ENCODE peak calls at places on chromosomes 16 and 17, in six cellular contexts. One of them, this sample, is unnamed.

GRCh38 chr17:80624864-80625263 is 80.2 kb downstream of the RPTOR start:
- DNase-seq in fibroblast of the aortic adventitia: no peak
- DNase-seq in heart left ventricle: no peak
- DNase-seq in NCI-H345: no peak
- DNase-seq in WTC11: no peak
- DNase-seq in activated gamma-delta T cell treated with Interleukin-2 at 50 U/mL for 16 hours: no peak
- DNase-seq in this sample: no peak

GRCh38 chr17:68489919-68490318 is 22.3 kb upstream of the PRKAR1A start:
- DNase-seq in fibroblast of the aortic adventitia: peak
- DNase-seq in heart left ventricle: no peak
- DNase-seq in NCI-H345: no peak
- DNase-seq in WTC11: no peak
- DNase-seq in activated gamma-delta T cell treated with Interleukin-2 at 50 U/mL for 16 hours: no peak
- DNase-seq in this sample: peak

GRCh38 chr16:48393843-48394703 is 8.9 kb upstream of the SIAH1 start:
- DNase-seq in fibroblast of the aortic adventitia: peak
- DNase-seq in heart left ventricle: no peak
- DNase-seq in NCI-H345: no peak
- DNase-seq in WTC11: no peak
- DNase-seq in activated gamma-delta T cell treated with Interleukin-2 at 50 U/mL for 16 hours: no peak
- DNase-seq in this sample: peak

GRCh38 chr16:66604376-66605176 is at the start of gene CMTM3:
- DNase-seq in fibroblast of the aortic adventitia: peak
- DNase-seq in heart left ventricle: peak
- DNase-seq in NCI-H345: peak
- DNase-seq in WTC11: peak
- DNase-seq in activated gamma-delta T cell treated with Interleukin-2 at 50 U/mL for 16 hours: peak
- DNase-seq in this sample: peak

GRCh38 chr17:75927286-75927922 is 13.4 kb downstream of the FBF1 start:
- DNase-seq in fibroblast of the aortic adventitia: peak
- DNase-seq in heart left ventricle: no peak
- DNase-seq in NCI-H345: peak
- DNase-seq in WTC11: peak
- DNase-seq in activated gamma-delta T cell treated with Interleukin-2 at 50 U/mL for 16 hours: no peak
- DNase-seq in this sample: no peak

GRCh38 chr17:70454377-70454776 is 285.0 kb downstream of the KCNJ2 start:
- DNase-seq in fibroblast of the aortic adventitia: no peak
- DNase-seq in heart left ventricle: no peak
- DNase-seq in NCI-H345: no peak
- DNase-seq in WTC11: no peak
- DNase-seq in activated gamma-delta T cell treated with Interleukin-2 at 50 U/mL for 16 hours: no peak
- DNase-seq in this sample: no peak

GRCh38 chr17:61689610-61690180 is 98.7 kb upstream of the NACA2 start:
- DNase-seq in fibroblast of the aortic adventitia: peak
- DNase-seq in heart left ventricle: no peak
- DNase-seq in NCI-H345: no peak
- DNase-seq in WTC11: no peak
- DNase-seq in activated gamma-delta T cell treated with Interleukin-2 at 50 U/mL for 16 hours: no peak
- DNase-seq in this sample: no peak

GRCh38 chr17:7862692-7863437 is 5.1 kb downstream of the CYB5D1 start:
- DNase-seq in fibroblast of the aortic adventitia: peak
- DNase-seq in heart left ventricle: no peak
- DNase-seq in NCI-H345: peak
- DNase-seq in WTC11: peak
- DNase-seq in activated gamma-delta T cell treated with Interleukin-2 at 50 U/mL for 16 hours: peak
- DNase-seq in this sample: no peak

GRCh38 chr16:10749680-10750035 is 6.0 kb downstream of the NUBP1 start:
- DNase-seq in fibroblast of the aortic adventitia: no peak
- DNase-seq in heart left ventricle: peak
- DNase-seq in NCI-H345: no peak
- DNase-seq in WTC11: no peak
- DNase-seq in activated gamma-delta T cell treated with Interleukin-2 at 50 U/mL for 16 hours: no peak
- DNase-seq in this sample: no peak

GRCh38 chr16:30359871-30360170 is 4.7 kb upstream of the CD2BP2 start:
- DNase-seq in fibroblast of the aortic adventitia: no peak
- DNase-seq in heart left ventricle: no peak
- DNase-seq in NCI-H345: no peak
- DNase-seq in WTC11: no peak
- DNase-seq in activated gamma-delta T cell treated with Interleukin-2 at 50 U/mL for 16 hours: no peak
- DNase-seq in this sample: no peak

GRCh38 chr17:76982408-76983074 is 114.3 kb downstream of the MGAT5B start:
- DNase-seq in fibroblast of the aortic adventitia: no peak
- DNase-seq in heart left ventricle: no peak
- DNase-seq in NCI-H345: no peak
- DNase-seq in WTC11: no peak
- DNase-seq in activated gamma-delta T cell treated with Interleukin-2 at 50 U/mL for 16 hours: no peak
- DNase-seq in this sample: no peak

This sample was measured in psoas muscle.